ENCODE peak calls at places on chromosomes 6 and 20, in ten cellular contexts. One of them, this sample, is unnamed.

GRCh38 chr6:154429711-154430110 is 73.1 kb upstream of the IPCEF1 start:
- DNase-seq in A673: no peak
- DNase-seq in breast epithelium: no peak
- DNase-seq in astrocyte of the cerebellum: no peak
- DNase-seq in PC-9: no peak
- DNase-seq in fibroblast of the aortic adventitia: no peak
- DNase-seq in adrenal gland: no peak
- DNase-seq in body of pancreas: no peak
- DNase-seq in fibroblast of lung: no peak
- DNase-seq in astrocyte of the spinal cord: no peak
- DNase-seq in this sample: no peak

GRCh38 chr6:5167501-5167900 is 82.4 kb downstream of the PPP1R3G start:
- DNase-seq in A673: peak
- DNase-seq in astrocyte of the cerebellum: no peak
- DNase-seq in body of pancreas: no peak
- DNase-seq in fibroblast of the aortic adventitia: no peak
- DNase-seq in fibroblast of lung: peak
- DNase-seq in PC-9: no peak
- DNase-seq in adrenal gland: no peak
- DNase-seq in astrocyte of the spinal cord: peak
- DNase-seq in breast epithelium: no peak
- DNase-seq in this sample: no peak

GRCh38 chr6:106275692-106276091 is 49.9 kb downstream of the ATG5 start:
- DNase-seq in fibroblast of the aortic adventitia: no peak
- DNase-seq in A673: no peak
- DNase-seq in adrenal gland: no peak
- DNase-seq in fibroblast of lung: peak
- DNase-seq in astrocyte of the spinal cord: peak
- DNase-seq in breast epithelium: no peak
- DNase-seq in astrocyte of the cerebellum: peak
- DNase-seq in body of pancreas: no peak
- DNase-seq in PC-9: no peak
- DNase-seq in this sample: no peak

GRCh38 chr6:3882865-3883264 is 33.7 kb downstream of the FAM50B start:
- DNase-seq in astrocyte of the cerebellum: no peak
- DNase-seq in breast epithelium: no peak
- DNase-seq in PC-9: no peak
- DNase-seq in fibroblast of lung: no peak
- DNase-seq in body of pancreas: no peak
- DNase-seq in A673: peak
- DNase-seq in fibroblast of the aortic adventitia: peak
- DNase-seq in adrenal gland: no peak
- DNase-seq in astrocyte of the spinal cord: peak
- DNase-seq in this sample: peak

GRCh38 chr20:3797592-3798404 is 1.7 kb downstream of the CDC25B start:
- DNase-seq in astrocyte of the cerebellum: no peak
- DNase-seq in PC-9: peak
- DNase-seq in fibroblast of lung: peak
- DNase-seq in astrocyte of the spinal cord: no peak
- DNase-seq in fibroblast of the aortic adventitia: no peak
- DNase-seq in body of pancreas: no peak
- DNase-seq in adrenal gland: no peak
- DNase-seq in breast epithelium: no peak
- DNase-seq in A673: no peak
- DNase-seq in this sample: no peak

GRCh38 chr6:155200012-155200411 is 63.8 kb upstream of the CLDN20 start:
- DNase-seq in fibroblast of the aortic adventitia: no peak
- DNase-seq in breast epithelium: no peak
- DNase-seq in astrocyte of the cerebellum: no peak
- DNase-seq in PC-9: no peak
- DNase-seq in astrocyte of the spinal cord: no peak
- DNase-seq in body of pancreas: no peak
- DNase-seq in A673: no peak
- DNase-seq in fibroblast of lung: peak
- DNase-seq in adrenal gland: no peak
- DNase-seq in this sample: no peak

GRCh38 chr6:160766657-160767018 is 64.6 kb downstream of the PLG start:
- DNase-seq in body of pancreas: no peak
- DNase-seq in astrocyte of the cerebellum: no peak
- DNase-seq in fibroblast of the aortic adventitia: no peak
- DNase-seq in astrocyte of the spinal cord: no peak
- DNase-seq in PC-9: no peak
- DNase-seq in adrenal gland: no peak
- DNase-seq in breast epithelium: no peak
- DNase-seq in A673: no peak
- DNase-seq in fibroblast of lung: no peak
- DNase-seq in this sample: no peak

GRCh38 chr6:89237158-89237557 is 20.0 kb upstream of the GABRR1 start:
- DNase-seq in astrocyte of the spinal cord: no peak
- DNase-seq in A673: no peak
- DNase-seq in astrocyte of the cerebellum: no peak
- DNase-seq in PC-9: no peak
- DNase-seq in fibroblast of the aortic adventitia: no peak
- DNase-seq in body of pancreas: no peak
- DNase-seq in breast epithelium: no peak
- DNase-seq in fibroblast of lung: no peak
- DNase-seq in adrenal gland: no peak
- DNase-seq in this sample: no peak

GRCh38 chr6:110645685-110646418 is 169.4 kb downstream of the CDK19 start:
- DNase-seq in PC-9: no peak
- DNase-seq in adrenal gland: no peak
- DNase-seq in astrocyte of the cerebellum: no peak
- DNase-seq in A673: no peak
- DNase-seq in fibroblast of lung: no peak
- DNase-seq in fibroblast of the aortic adventitia: no peak
- DNase-seq in astrocyte of the spinal cord: no peak
- DNase-seq in breast epithelium: no peak
- DNase-seq in body of pancreas: no peak
- DNase-seq in this sample: no peak

GRCh38 chr6:13924949-13925881 is at the start of gene RNF182:
- DNase-seq in fibroblast of the aortic adventitia: no peak
- DNase-seq in astrocyte of the spinal cord: no peak
- DNase-seq in fibroblast of lung: no peak
- DNase-seq in breast epithelium: no peak
- DNase-seq in adrenal gland: no peak
- DNase-seq in body of pancreas: peak
- DNase-seq in A673: peak
- DNase-seq in astrocyte of the cerebellum: no peak
- DNase-seq in PC-9: peak
- DNase-seq in this sample: no peak

GRCh38 chr20:34312024-34312460 is 8.9 kb upstream of the AHCY start:
- DNase-seq in astrocyte of the cerebellum: no peak
- DNase-seq in body of pancreas: no peak
- DNase-seq in A673: no peak
- DNase-seq in fibroblast of lung: no peak
- DNase-seq in fibroblast of the aortic adventitia: no peak
- DNase-seq in breast epithelium: no peak
- DNase-seq in PC-9: no peak
- DNase-seq in astrocyte of the spinal cord: no peak
- DNase-seq in adrenal gland: no peak
- DNase-seq in this sample: no peak

GRCh38 chr6:137761072-137761471 is 106.0 kb upstream of the TNFAIP3 start:
- DNase-seq in astrocyte of the cerebellum: no peak
- DNase-seq in body of pancreas: no peak
- DNase-seq in breast epithelium: no peak
- DNase-seq in PC-9: no peak
- DNase-seq in fibroblast of lung: peak
- DNase-seq in fibroblast of the aortic adventitia: peak
- DNase-seq in A673: no peak
- DNase-seq in adrenal gland: no peak
- DNase-seq in astrocyte of the spinal cord: no peak
- DNase-seq in this sample: no peak

GRCh38 chr20:9660236-9660868 is 146.0 kb downstream of the LAMP5 start:
- DNase-seq in astrocyte of the spinal cord: peak
- DNase-seq in fibroblast of lung: peak
- DNase-seq in A673: peak
- DNase-seq in body of pancreas: peak
- DNase-seq in adrenal gland: peak
- DNase-seq in astrocyte of the cerebellum: peak
- DNase-seq in PC-9: peak
- DNase-seq in fibroblast of the aortic adventitia: peak
- DNase-seq in breast epithelium: no peak
- DNase-seq in this sample: no peak

GRCh38 chr6:116010400-116011095 is 50.1 kb downstream of the FRK start:
- DNase-seq in fibroblast of lung: peak
- DNase-seq in PC-9: peak
- DNase-seq in breast epithelium: peak
- DNase-seq in body of pancreas: peak
- DNase-seq in fibroblast of the aortic adventitia: peak
- DNase-seq in A673: peak
- DNase-seq in astrocyte of the cerebellum: peak
- DNase-seq in adrenal gland: peak
- DNase-seq in astrocyte of the spinal cord: peak
- DNase-seq in this sample: peak

GRCh38 chr6:125066964-125067363 is 86.6 kb upstream of the TPD52L1 start:
- DNase-seq in PC-9: no peak
- DNase-seq in astrocyte of the cerebellum: peak
- DNase-seq in body of pancreas: no peak
- DNase-seq in A673: no peak
- DNase-seq in fibroblast of lung: peak
- DNase-seq in astrocyte of the spinal cord: peak
- DNase-seq in adrenal gland: no peak
- DNase-seq in fibroblast of the aortic adventitia: no peak
- DNase-seq in breast epithelium: no peak
- DNase-seq in this sample: no peak

DNA sequence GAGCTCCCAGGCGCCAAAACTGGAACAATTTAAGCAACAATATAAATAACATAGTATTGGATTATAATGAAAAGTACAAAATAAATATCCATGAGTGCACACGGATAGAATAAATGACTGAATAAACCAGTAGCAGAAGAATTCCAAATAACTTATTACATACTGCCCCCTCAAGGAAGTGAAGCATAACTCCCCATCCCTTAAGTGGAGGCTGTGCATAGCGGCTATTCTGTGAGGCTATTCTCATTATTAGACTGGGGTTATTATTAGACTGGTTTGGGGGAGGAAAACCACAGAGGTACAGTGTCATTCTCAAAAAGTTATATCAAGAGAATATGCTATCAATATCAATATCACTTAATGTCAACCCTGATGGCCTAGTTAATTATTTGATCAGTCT is 94.4 kb upstream of the SIRPA start:
- DNase-seq in astrocyte of the cerebellum: no peak
- DNase-seq in A673: peak
- DNase-seq in body of pancreas: no peak
- DNase-seq in adrenal gland: no peak
- DNase-seq in breast epithelium: no peak
- DNase-seq in fibroblast of the aortic adventitia: peak
- DNase-seq in fibroblast of lung: peak
- DNase-seq in astrocyte of the spinal cord: peak
- DNase-seq in PC-9: no peak
- DNase-seq in this sample: no peak
- TF ChIP-seq CTCF in astrocyte of the cerebellum: peak
- TF ChIP-seq CTCF in A673: peak
- TF ChIP-seq CTCF in body of pancreas: no peak
- TF ChIP-seq CTCF in adrenal gland: peak
- TF ChIP-seq CTCF in breast epithelium: no peak
- TF ChIP-seq CTCF in fibroblast of the aortic adventitia: peak
- TF ChIP-seq CTCF in fibroblast of lung: peak
- TF ChIP-seq CTCF in astrocyte of the spinal cord: peak
- TF ChIP-seq CTCF in PC-9: peak
- TF ChIP-seq CTCF in this sample: peak

DNA sequence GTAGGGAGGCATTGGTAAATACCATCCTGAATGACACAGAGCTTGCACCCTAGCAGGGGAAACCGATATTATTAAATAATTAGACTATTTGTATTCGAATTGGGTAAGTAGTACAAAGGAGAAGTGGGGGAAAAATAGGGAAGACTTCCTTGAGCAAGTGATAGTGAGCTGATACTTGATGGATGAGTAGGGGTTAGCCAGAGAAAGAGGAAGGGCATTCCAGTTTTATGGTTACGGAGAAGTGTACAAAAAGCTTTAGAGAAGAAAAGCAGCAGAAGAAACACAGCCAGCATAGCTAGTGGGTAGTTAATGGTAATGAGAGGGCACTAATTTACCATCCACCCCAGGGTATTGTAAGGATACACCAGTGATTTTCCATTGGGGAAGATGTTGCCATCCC is 1.6 kb downstream of the RIOK1 start:
- DNase-seq in fibroblast of the aortic adventitia: no peak
- DNase-seq in body of pancreas: no peak
- DNase-seq in A673: no peak
- DNase-seq in astrocyte of the cerebellum: no peak
- DNase-seq in astrocyte of the spinal cord: no peak
- DNase-seq in breast epithelium: no peak
- DNase-seq in adrenal gland: no peak
- DNase-seq in PC-9: no peak
- DNase-seq in fibroblast of lung: no peak
- DNase-seq in this sample: no peak
- H3K4me3 ChIP-seq in fibroblast of the aortic adventitia: peak
- H3K4me3 ChIP-seq in body of pancreas: no peak
- H3K4me3 ChIP-seq in A673: peak
- H3K4me3 ChIP-seq in astrocyte of the cerebellum: no peak
- H3K4me3 ChIP-seq in astrocyte of the spinal cord: no peak
- H3K4me3 ChIP-seq in breast epithelium: no peak
- H3K4me3 ChIP-seq in adrenal gland: no peak
- H3K4me3 ChIP-seq in PC-9: peak
- H3K4me3 ChIP-seq in fibroblast of lung: peak
- H3K4me3 ChIP-seq in this sample: peak

GRCh38 chr6:85678602-85679444 is 36.1 kb upstream of the SYNCRIP start:
- DNase-seq in body of pancreas: peak
- DNase-seq in fibroblast of the aortic adventitia: peak
- DNase-seq in fibroblast of lung: peak
- DNase-seq in adrenal gland: peak
- DNase-seq in astrocyte of the cerebellum: peak
- DNase-seq in A673: peak
- DNase-seq in astrocyte of the spinal cord: peak
- DNase-seq in breast epithelium: peak
- DNase-seq in PC-9: peak
- DNase-seq in this sample: peak
- TF ChIP-seq CTCF in body of pancreas: no peak
- TF ChIP-seq CTCF in fibroblast of the aortic adventitia: no peak
- TF ChIP-seq CTCF in fibroblast of lung: no peak
- TF ChIP-seq CTCF in adrenal gland: peak
- TF ChIP-seq CTCF in astrocyte of the cerebellum: no peak
- TF ChIP-seq CTCF in A673: no peak
- TF ChIP-seq CTCF in astrocyte of the spinal cord: peak
- TF ChIP-seq CTCF in breast epithelium: no peak
- TF ChIP-seq CTCF in PC-9: no peak
- TF ChIP-seq CTCF in this sample: peak

DNA sequence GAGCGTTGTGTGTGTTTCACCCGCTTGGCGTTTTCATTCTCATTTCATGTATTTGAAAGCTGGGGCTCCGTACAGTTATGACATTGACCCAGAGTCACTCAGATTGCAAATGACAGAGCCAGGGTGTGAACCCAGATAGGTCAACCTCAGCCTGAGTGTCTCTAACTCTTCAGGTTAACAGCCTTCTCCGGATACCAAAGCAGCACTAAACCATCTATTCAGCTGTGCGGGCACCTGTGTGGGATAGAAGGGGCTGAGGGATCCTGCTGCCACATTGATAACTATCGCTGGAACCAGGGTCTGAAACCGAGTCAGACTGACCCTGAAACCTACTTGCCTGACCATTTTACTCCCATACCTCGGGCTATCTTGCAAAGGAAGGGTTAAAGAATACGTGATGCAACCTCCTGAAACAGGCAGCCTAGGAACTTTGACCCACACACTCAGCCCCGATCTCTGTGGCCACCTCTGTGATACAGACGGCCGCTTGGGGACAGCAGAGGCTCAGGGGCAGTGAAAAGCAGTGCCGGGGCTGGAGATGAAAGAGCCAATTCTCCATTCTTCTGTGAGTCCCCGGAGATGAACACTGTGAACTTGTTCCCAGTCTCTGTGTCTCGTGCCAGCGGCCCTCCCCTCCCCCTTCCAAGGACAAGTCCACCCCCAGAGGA is 233.5 kb upstream of the QKI start:
- DNase-seq in astrocyte of the cerebellum: peak
- DNase-seq in adrenal gland: peak
- DNase-seq in fibroblast of the aortic adventitia: peak
- DNase-seq in body of pancreas: peak
- DNase-seq in breast epithelium: peak
- DNase-seq in fibroblast of lung: peak
- DNase-seq in A673: no peak
- DNase-seq in astrocyte of the spinal cord: peak
- DNase-seq in PC-9: peak
- DNase-seq in this sample: no peak
- H3K4me3 ChIP-seq in astrocyte of the cerebellum: no peak
- H3K4me3 ChIP-seq in adrenal gland: no peak
- H3K4me3 ChIP-seq in fibroblast of the aortic adventitia: no peak
- H3K4me3 ChIP-seq in body of pancreas: no peak
- H3K4me3 ChIP-seq in breast epithelium: no peak
- H3K4me3 ChIP-seq in fibroblast of lung: no peak
- H3K4me3 ChIP-seq in A673: no peak
- H3K4me3 ChIP-seq in astrocyte of the spinal cord: no peak
- H3K4me3 ChIP-seq in PC-9: no peak
- H3K4me3 ChIP-seq in this sample: no peak

This sample was measured in AG04449.